ENCODE peak calls at places on chromosomes 11 and 22, in seven cellular contexts. U, P, W, M, X, K and R are unnamed samples.

GRCh38 chr22:19643448-19644313 is 70.6 kb upstream of the SEPTIN5 start:
- DNase-seq in U (no peak), P (no peak), W (no peak), M (no peak), X (no peak), K (no peak), R (no peak)

GRCh38 chr11:76769645-76770586 is 13.2 kb upstream of the TSKU start:
- DNase-seq in U (no peak), P (no peak), W (no peak), M (no peak), X (no peak), K (peak; percentile 83), R (no peak)

GRCh38 chr22:20977516-20978170 is 4.5 kb upstream of the LZTR1 start:
- DNase-seq in U (no peak), P (no peak), W (no peak), M (no peak), X (no peak), K (no peak), R (no peak)

GRCh38 chr11:10476927-10477689 is 22.0 kb downstream of the AMPD3 start:
- DNase-seq in U (peak; percentile 10), P (no peak), W (no peak), M (no peak), X (no peak), K (no peak), R (no peak)

GRCh38 chr11:4103269-4103668 is 8.7 kb downstream of the RRM1 start:
- DNase-seq in U (no peak), P (no peak), W (no peak), M (no peak), X (no peak), K (no peak), R (no peak)

GRCh38 chr11:82003671-82004148 is 730.0 kb downstream of the FAM181B start:
- DNase-seq in U (no peak), P (no peak), W (no peak), M (no peak), X (no peak), K (peak; percentile 17), R (no peak)

GRCh38 chr11:1356007-1356435 is 33.7 kb upstream of the BRSK2 start:
- DNase-seq in U (no peak), P (no peak), W (no peak), M (no peak), X (no peak), K (no peak), R (no peak)

GRCh38 chr22:47175761-47176359 is 413.4 kb downstream of the TBC1D22A start:
- DNase-seq in U (no peak), P (peak; percentile 15), W (no peak), M (no peak), X (no peak), K (peak; percentile 4), R (no peak)

DNA sequence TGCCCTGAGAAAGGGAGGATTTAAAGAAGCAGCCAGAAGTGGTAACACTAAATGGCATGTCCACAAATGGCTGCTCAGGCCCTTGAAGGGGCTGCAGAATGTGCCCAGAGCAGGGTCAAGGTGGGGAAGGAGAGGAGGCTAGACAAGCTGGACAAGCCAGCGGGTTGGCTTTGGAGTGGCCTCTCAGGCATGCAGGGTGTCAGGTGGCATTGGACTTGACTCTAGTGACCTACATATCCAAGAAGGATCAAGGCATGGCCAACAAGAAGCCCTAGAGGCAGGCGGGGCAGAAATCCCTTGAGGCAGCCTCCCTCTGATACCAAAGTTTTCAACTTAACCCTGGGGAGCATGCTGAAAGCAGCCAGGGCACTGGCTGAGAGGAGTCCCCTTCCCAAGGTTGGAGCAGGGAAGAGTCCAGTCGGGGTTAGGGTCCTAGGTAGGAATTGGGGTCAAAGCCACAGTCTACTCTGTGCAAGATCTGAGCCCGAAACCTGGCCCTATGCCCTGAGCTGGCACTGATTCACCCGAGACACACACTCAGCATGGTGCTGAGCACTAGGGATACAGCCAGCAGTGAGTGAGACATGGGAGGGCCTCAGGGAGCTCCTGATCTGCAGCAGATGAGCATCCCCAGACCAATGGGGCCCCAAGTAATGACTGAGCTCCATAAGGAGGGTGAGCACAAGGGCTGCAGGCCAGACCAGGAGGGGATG is 95.8 kb upstream of the ASPHD2 start:
- DNase-seq in U (no peak), P (no peak), W (no peak), M (no peak), X (no peak), K (no peak), R (no peak)
- H3K27me3 ChIP-seq in U (no peaks in the 10 kb centered on the region), P (no peaks in the 10 kb centered on the region), W (no peaks in the 10 kb centered on the region), M (no peaks in the 10 kb centered on the region), X (peaks cover 67% of the 10 kb centered on the region), K (no peaks in the 10 kb centered on the region), R (no peaks in the 10 kb centered on the region)

DNA sequence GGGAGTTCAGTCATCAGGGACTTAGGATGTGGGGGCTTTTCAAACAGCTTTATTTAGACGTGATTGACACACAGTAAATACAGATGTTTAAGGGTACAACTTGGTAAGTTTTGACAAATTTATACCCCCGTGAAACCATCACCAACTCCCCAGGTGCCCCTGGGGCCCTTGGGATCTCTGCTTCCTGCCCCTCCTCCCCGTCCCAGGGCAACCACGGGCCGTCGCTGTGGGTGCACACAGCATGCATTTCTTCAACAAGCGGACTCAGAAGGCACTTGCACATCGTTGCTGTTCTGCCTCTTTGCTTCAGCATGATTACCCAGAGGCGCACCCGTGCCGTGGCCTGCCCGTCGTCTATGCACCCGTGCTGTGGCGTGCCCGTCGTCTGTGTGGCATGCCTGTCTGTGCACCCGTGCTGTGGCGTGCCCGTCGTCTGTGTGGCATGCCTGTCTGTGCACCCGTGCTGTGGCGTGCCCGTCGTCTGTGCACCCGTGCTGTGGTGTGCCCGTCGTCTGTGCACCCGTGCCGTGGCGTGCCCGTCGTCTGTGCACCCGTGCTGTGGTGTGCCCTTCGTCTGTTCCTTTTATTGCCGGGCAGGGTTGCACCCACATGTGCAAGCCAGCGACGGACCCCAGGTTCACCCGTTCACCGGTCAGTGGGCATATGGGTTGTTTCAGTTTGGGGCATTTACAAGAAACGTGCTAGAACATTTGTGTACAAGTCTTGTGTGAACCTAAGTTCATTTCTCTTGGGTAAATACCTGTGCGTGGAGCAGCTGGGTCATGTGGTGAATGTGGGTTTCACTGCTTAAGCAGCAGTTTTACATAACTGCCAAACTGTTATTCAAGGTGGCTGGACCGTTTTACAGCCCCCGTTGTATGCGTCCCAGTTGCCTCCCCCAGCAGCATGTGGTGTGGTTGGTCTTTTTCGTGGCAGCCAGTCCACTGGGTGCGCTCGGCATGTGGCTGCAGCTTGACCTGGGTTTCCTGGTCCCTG is 8.3 kb downstream of the CD81 start:
- DNase-seq in U (no peak), P (no peak), W (no peak), M (no peak), X (no peak), K (no peak), R (no peak)
- H3K27me3 ChIP-seq in U (no peaks in the 10 kb centered on the region), P (no peaks in the 10 kb centered on the region), W (no peaks in the 10 kb centered on the region), M (no peaks in the 10 kb centered on the region), X (no peaks in the 10 kb centered on the region), K (no peaks in the 10 kb centered on the region), R (no peaks in the 10 kb centered on the region)

GRCh38 chr11:124717421-124717785 is 22.3 kb upstream of the NRGN start:
- DNase-seq in U (no peak), P (no peak), W (no peak), M (no peak), X (no peak), K (no peak), R (no peak)

GRCh38 chr11:124717786-124718634 is 21.7 kb upstream of the NRGN start:
- DNase-seq in U (no peak), P (peak; percentile 22), W (no peak), M (no peak), X (peak; percentile 56), K (peak; percentile 8), R (peak; percentile 39)

GRCh38 chr11:124716596-124716995 is 23.1 kb upstream of the NRGN start:
- DNase-seq in U (no peak), P (no peak), W (no peak), M (no peak), X (no peak), K (no peak), R (no peak)

GRCh38 chr11:124719534-124719933 is 20.2 kb upstream of the NRGN start:
- DNase-seq in U (no peak), P (no peak), W (no peak), M (no peak), X (no peak), K (no peak), R (no peak)

GRCh38 chr11:124718801-124719200 is 20.9 kb upstream of the NRGN start:
- DNase-seq in U (no peak), P (no peak), W (no peak), M (no peak), X (no peak), K (no peak), R (no peak)
- H3K27me3 ChIP-seq in U (no peaks in the 10 kb centered on the region), P (no peaks in the 10 kb centered on the region), W (peaks cover 45% of the 10 kb centered on the region), M (peaks cover 39% of the 10 kb centered on the region), X (peaks cover 95% of the 10 kb centered on the region), K (no peaks in the 10 kb centered on the region), R (peaks cover 22% of the 10 kb centered on the region)

GRCh38 chr22:16963189-16963945 is 44.7 kb downstream of the GAB4 start:
- DNase-seq in U (no peak), P (no peak), W (no peak), M (no peak), X (no peak), K (no peak), R (no peak)

GRCh38 chr22:16960884-16961249 is 47.2 kb downstream of the GAB4 start:
- DNase-seq in U (no peak), P (no peak), W (no peak), M (no peak), X (no peak), K (no peak), R (no peak)

GRCh38 chr22:16961477-16962186 is 46.4 kb downstream of the GAB4 start:
- DNase-seq in U (no peak), P (no peak), W (no peak), M (no peak), X (no peak), K (no peak), R (no peak)

GRCh38 chr22:16964366-16964765 is 43.7 kb downstream of the GAB4 start:
- DNase-seq in U (no peak), P (no peak), W (no peak), M (no peak), X (no peak), K (no peak), R (no peak)

DNA sequence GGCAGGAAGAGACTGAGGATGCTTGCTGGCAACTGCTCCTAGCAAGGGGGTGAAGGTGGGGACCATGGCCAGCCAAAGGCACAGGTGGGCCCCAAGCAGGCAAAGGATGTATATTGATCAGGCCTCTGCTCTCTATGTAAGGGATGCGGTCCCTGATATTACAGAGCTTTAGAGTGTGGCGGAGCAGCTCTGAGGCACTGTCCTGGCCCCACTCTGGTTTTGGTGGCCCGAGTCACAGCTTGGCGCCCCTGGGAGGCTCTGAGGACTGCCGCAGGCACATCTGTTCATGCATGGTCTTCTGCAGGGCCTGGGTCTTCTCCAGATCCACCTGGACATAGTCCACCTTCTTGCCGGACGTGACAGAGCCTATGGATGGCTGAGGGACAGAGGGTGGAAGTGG is 45.5 kb downstream of the GAB4 start:
- DNase-seq in U (no peak), P (no peak), W (no peak), M (no peak), X (no peak), K (no peak), R (no peak)
- H3K27me3 ChIP-seq in U (no peaks in the 10 kb centered on the region), P (no peaks in the 10 kb centered on the region), W (no peaks in the 10 kb centered on the region), M (no peaks in the 10 kb centered on the region), X (peaks cover 36% of the 10 kb centered on the region), K (no peaks in the 10 kb centered on the region), R (no peaks in the 10 kb centered on the region)

DNA sequence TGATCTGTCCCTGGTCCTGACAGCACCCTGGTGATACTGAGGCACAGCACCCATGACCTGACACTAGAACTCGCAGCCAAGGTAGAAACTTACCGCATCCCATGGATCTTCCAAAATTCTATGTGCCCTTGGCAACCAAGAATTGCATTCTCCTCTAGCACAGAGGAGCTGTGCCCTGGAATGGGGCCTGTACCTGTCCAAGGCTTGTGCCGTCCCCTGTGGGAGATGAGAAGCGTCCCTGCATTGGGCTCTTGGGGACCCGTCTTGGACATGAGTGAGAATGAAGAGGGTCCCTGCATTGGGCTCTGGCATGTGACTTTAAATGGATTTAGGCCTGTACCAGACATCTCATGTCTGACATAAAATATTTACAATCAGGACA is 67.1 kb downstream of the GGTLC2 start:
- DNase-seq in U (no peak), P (no peak), W (no peak), M (no peak), X (no peak), K (no peak), R (no peak)
- H3K27me3 ChIP-seq in U (no peaks in the 10 kb centered on the region), P (no peaks in the 10 kb centered on the region), W (peaks cover 5% of the 10 kb centered on the region), M (no peaks in the 10 kb centered on the region), X (peaks cover 62% of the 10 kb centered on the region), K (no peaks in the 10 kb centered on the region), R (peaks cover 5% of the 10 kb centered on the region)